ENCODE peak calls at places on chromosomes 4 and X, in ten cellular contexts. X is ascending aorta; I is AG04450; V is stomach; H is kidney epithelial cell; U is CD4-positive, alpha-beta T cell; M is NB4; B is left ventricle myocardium inferior; A is GM12865; W is mucosa of descending colon. G is an unnamed sample.

GRCh38 chrX:126658447-126658846 is 105.8 kb upstream of the DCAF12L1 start:
- DNase-seq in H (no peak), A (no peak), V (no peak), B (no peak), I (no peak), M (no peak), W (no peak), U (no peak), X (no peak), G (no peak)

GRCh38 chr4:82704156-82704555 is 94.4 kb downstream of the SCD5 start:
- DNase-seq in H (no peak), X (no peak), W (no peak), A (no peak), I (no peak), B (no peak), U (no peak), M (no peak), V (no peak), G (no peak)

GRCh38 chr4:136311774-136312173 is 1220.5 kb downstream of the PCDH18 start:
- DNase-seq in I (no peak), V (no peak), M (no peak), B (no peak), W (no peak), A (no peak), U (no peak), X (no peak), H (no peak), G (no peak)

GRCh38 chrX:107739541-107739940 is 36.0 kb downstream of the TSC22D3 start:
- DNase-seq in U (no peak), H (no peak), I (no peak), V (no peak), M (no peak), X (no peak), B (no peak), A (no peak), W (no peak), G (no peak)

GRCh38 chrX:52341493-52341892 is 27.3 kb upstream of the XAGE2 start:
- DNase-seq in V (no peak), U (no peak), B (no peak), X (no peak), H (no peak), W (no peak), M (no peak), I (no peak), A (no peak), G (no peak)

GRCh38 chrX:81120270-81120935 is 81.3 kb downstream of the HMGN5 start:
- DNase-seq in I (no peak), U (no peak), V (no peak), H (no peak), A (peak; percentile 2), M (peak; percentile 23), X (no peak), B (no peak), W (no peak), G (no peak)

GRCh38 chr4:55116450-55116849 is 8.9 kb downstream of the KDR start:
- DNase-seq in B (no peak), W (no peak), U (no peak), H (no peak), V (no peak), M (no peak), I (no peak), X (no peak), A (no peak), G (no peak)

GRCh38 chr4:165592386-165592785 is 213.6 kb downstream of the CPE start:
- DNase-seq in V (no peak), M (no peak), B (no peak), W (no peak), H (no peak), A (no peak), X (no peak), U (no peak), I (no peak), G (no peak)

GRCh38 chrX:12949927-12950656 is 24.8 kb upstream of the TMSB4X start:
- DNase-seq in V (peak; percentile 83), X (peak; percentile 93), H (no peak), M (peak; percentile 83), U (peak; percentile 62), B (peak; percentile 71), I (peak; percentile 72), W (peak; percentile 88), A (peak; percentile 95), G (no peak)

GRCh38 chr4:60724623-60725022 is 475.5 kb upstream of the ADGRL3 start:
- DNase-seq in U (no peak), X (peak; percentile 72), A (no peak), V (no peak), H (peak; percentile 63), M (no peak), B (no peak), I (peak; percentile 76), W (no peak), G (no peak)

GRCh38 chrX:15465896-15466651 is 27.1 kb downstream of the PIR start:
- DNase-seq in X (no peak), M (peak; percentile 11), I (no peak), U (no peak), W (no peak), V (no peak), A (peak; percentile 3), B (no peak), H (no peak), G (no peak)
- TF ChIP-seq CTCF in X (no peak), M (peak; percentile 11), I (no peak), U (no peak), W (no peak), V (no peak), A (no peak), B (peak; percentile 11), H (peak; percentile 4), G (peak; percentile 30)

GRCh38 chrX:38854305-38854704 is 53.0 kb downstream of the MID1IP1 start:
- DNase-seq in M (no peak), V (no peak), B (no peak), U (no peak), I (no peak), X (no peak), H (no peak), A (no peak), W (no peak), G (no peak)
- TF ChIP-seq CTCF in M (no peak), V (no peak), B (no peak), U (no peak), I (no peak), X (no peak), H (no peak), A (no peak), W (no peak), G (no peak)

DNA sequence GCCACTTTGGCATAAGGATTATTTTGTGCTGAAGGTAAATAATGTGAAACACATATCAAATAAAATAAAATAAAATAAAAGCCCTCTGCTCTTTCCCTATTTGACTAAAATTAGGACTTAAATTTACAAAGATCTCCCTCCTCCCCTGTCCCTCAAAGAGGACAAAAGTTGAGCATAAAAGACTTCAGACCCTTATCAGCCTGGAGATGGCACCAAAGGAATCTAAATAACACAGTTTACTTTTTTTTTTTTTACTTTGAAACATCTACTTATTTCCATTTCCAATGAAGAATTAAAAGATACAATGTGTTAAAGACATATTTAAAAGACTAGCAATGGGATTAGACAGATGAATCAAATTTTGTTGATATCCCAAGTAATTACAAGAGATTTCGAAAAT is 89.7 kb downstream of the EPHA5 start:
- DNase-seq in U (no peak), M (no peak), I (no peak), W (no peak), B (no peak), H (no peak), V (no peak), A (no peak), X (no peak), G (no peak)
- TF ChIP-seq CTCF in U (no peak), M (no peak), I (no peak), W (no peak), B (no peak), H (no peak), V (no peak), A (no peak), X (no peak), G (peak; percentile 35)

GRCh38 chr4:152106781-152107321 is 346.0 kb upstream of the GATB start:
- DNase-seq in B (no peak), U (no peak), M (no peak), H (no peak), X (no peak), A (no peak), W (no peak), I (no peak), V (no peak), G (no peak)
- TF ChIP-seq CTCF in B (no peak), U (no peak), M (no peak), H (no peak), X (no peak), A (no peak), W (no peak), I (no peak), V (no peak), G (no peak)

GRCh38 chrX:39418936-39419659 is 617.8 kb downstream of the MID1IP1 start:
- DNase-seq in I (no peak), A (no peak), H (no peak), W (no peak), B (peak; percentile 62), X (no peak), V (peak; percentile 46), M (no peak), U (no peak), G (no peak)
- TF ChIP-seq CTCF in I (no peak), A (no peak), H (no peak), W (no peak), B (no peak), X (no peak), V (no peak), M (no peak), U (no peak), G (no peak)

DNA sequence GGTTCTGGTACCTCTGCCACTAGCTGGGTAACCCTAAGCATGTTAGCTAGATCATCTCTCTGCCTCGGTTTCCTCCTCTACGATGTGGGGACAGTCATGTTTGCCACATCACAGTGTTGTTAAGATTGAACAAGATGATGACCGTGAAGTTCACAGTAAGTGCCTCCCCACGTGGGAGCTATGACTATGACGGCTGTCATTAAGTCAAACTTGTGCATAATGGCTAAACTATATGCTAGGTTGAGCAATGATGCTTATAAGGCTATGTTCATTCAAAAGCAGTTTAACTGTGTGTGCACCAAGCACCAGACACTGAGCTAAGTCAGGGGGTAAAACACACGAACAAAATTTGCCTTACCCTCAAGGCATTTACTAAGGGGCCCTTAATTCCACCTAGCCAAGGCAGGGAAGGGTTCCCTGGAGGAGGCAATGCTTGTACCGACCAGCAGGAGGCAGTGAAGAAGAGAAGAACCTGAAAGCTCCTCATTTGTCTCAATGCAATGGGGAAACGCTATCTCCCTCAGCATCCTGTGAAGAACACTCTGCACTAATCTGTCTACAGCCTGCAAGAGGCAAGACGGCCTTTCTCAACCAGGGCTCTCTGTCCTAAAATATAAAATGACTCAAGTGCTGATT is 52.9 kb downstream of the MAP7D2 start:
- DNase-seq in X (no peak), H (no peak), A (peak; percentile 11), W (no peak), B (no peak), M (peak; percentile 21), U (no peak), I (no peak), V (no peak), G (no peak)
- TF ChIP-seq CTCF in X (no peak), H (peak; percentile 23), A (peak; percentile 22), W (no peak), B (no peak), M (peak; percentile 35), U (no peak), I (peak; percentile 35), V (no peak), G (peak; percentile 26)

GRCh38 chr4:80335554-80336358 is at the start of gene CFAP299:
- DNase-seq in X (peak; percentile 76), H (peak; percentile 63), U (peak; percentile 5), M (peak; percentile 90), B (peak; percentile 82), I (peak; percentile 75), V (peak; percentile 71), A (peak; percentile 83), W (peak; percentile 86), G (peak; percentile 74)
- TF ChIP-seq CTCF in X (peak; percentile 18), H (peak; percentile 75), U (no peak), M (peak; percentile 45), B (peak; percentile 63), I (peak; percentile 66), V (peak; percentile 17), A (peak; percentile 23), W (peak; percentile 8), G (peak; percentile 67)

G was measured in neural crest cell.